ENCODE peak calls at places on chromosomes 11 and 22, in five cellular contexts. C is hippocampal formation; J is activated CD4-positive, CD25-positive, alpha-beta regulatory T cell; I is NCI-H345; H is NCI-H1105 treated with DMSO at 0.1 percent for 48 hours. Z is an unnamed sample.

GRCh38 chr11:93542753-93543246 is 391 bp downstream of the SMCO4 start:
- DNase-seq in C (no peak), J (no peak), I (peak; percentile 47), H (no peak), Z (no peak)

GRCh38 chr22:27309713-27310112 is 491.8 kb downstream of the MN1 start:
- DNase-seq in C (no peak), J (no peak), I (no peak), H (no peak), Z (no peak)

GRCh38 chr11:111938687-111939160 is 1.6 kb downstream of the DIXDC1 start:
- DNase-seq in C (no peak), J (no peak), I (no peak), H (no peak), Z (no peak)

GRCh38 chr22:46734830-46735453 is 3.1 kb downstream of the CERK start:
- DNase-seq in C (no peak), J (peak; percentile 41), I (peak; percentile 46), H (peak; percentile 27), Z (peak; percentile 31)

GRCh38 chr22:27718186-27719032 is 83.1 kb downstream of the MN1 start:
- DNase-seq in C (no peak), J (no peak), I (no peak), H (no peak), Z (no peak)

GRCh38 chr11:63537293-63538101 is 889 bp downstream of the PLAAT4 start:
- DNase-seq in C (peak; percentile 53), J (no peak), I (no peak), H (no peak), Z (peak; percentile 58)

GRCh38 chr11:114180301-114181055 is 115.7 kb upstream of the NNMT start:
- DNase-seq in C (peak; percentile 54), J (no peak), I (peak; percentile 55), H (peak; percentile 42), Z (peak; percentile 37)

GRCh38 chr11:995058-995751 is 41.3 kb downstream of the MUC6 start:
- DNase-seq in C (no peak), J (no peak), I (no peak), H (no peak), Z (no peak)

GRCh38 chr22:27680636-27681035 is 120.9 kb downstream of the MN1 start:
- DNase-seq in C (no peak), J (no peak), I (no peak), H (no peak), Z (no peak)

GRCh38 chr11:65444314-65445051 is 21.9 kb downstream of the NEAT1 start:
- DNase-seq in C (no peak), J (no peak), I (no peak), H (no peak), Z (no peak)

GRCh38 chr11:68012843-68013610 is 2.9 kb downstream of the ALDH3B1 start:
- DNase-seq in C (peak; percentile 24), J (no peak), I (no peak), H (no peak), Z (no peak)

GRCh38 chr11:56705784-56706396 is 7.0 kb downstream of the OR9G1 start:
- DNase-seq in C (no peak), J (no peak), I (no peak), H (no peak), Z (no peak)

GRCh38 chr11:123580557-123581275 is 73.7 kb downstream of the SCN3B start:
- DNase-seq in C (peak; percentile 14), J (peak; percentile 53), I (peak; percentile 84), H (peak; percentile 90), Z (peak; percentile 77)

GRCh38 chr11:111982019-111982464 is 43.2 kb upstream of the DLAT start:
- DNase-seq in C (no peak), J (peak; percentile 22), I (peak; percentile 38), H (peak; percentile 25), Z (peak; percentile 27)

GRCh38 chr11:64725601-64726139 is 2.7 kb upstream of the NRXN2 start:
- DNase-seq in C (no peak), J (no peak), I (no peak), H (no peak), Z (no peak)

Z was measured in NCI-H2029.